ENCODE peak calls at places on chromosomes 7 and 10, in six cellular contexts. One of them, this sample, is unnamed.

GRCh38 chr7:120874016-120874415 is 16.1 kb upstream of the TSPAN12 start:
- DNase-seq in mesenteric fat pad: no peak
- DNase-seq in CD4-positive, alpha-beta memory T cell: no peak
- DNase-seq in GF-D8: no peak
- DNase-seq in H9: no peak
- DNase-seq in cardiac fibroblast: no peak
- DNase-seq in this sample: no peak

GRCh38 chr7:27159278-27160146 is 3.0 kb upstream of the HOXA7 start:
- DNase-seq in GF-D8: no peak
- DNase-seq in CD4-positive, alpha-beta memory T cell: no peak
- DNase-seq in H9: peak
- DNase-seq in mesenteric fat pad: peak
- DNase-seq in cardiac fibroblast: no peak
- DNase-seq in this sample: no peak

GRCh38 chr7:151139791-151140190 is 27.7 kb downstream of the GBX1 start:
- DNase-seq in cardiac fibroblast: no peak
- DNase-seq in CD4-positive, alpha-beta memory T cell: no peak
- DNase-seq in GF-D8: no peak
- DNase-seq in H9: no peak
- DNase-seq in mesenteric fat pad: no peak
- DNase-seq in this sample: no peak

GRCh38 chr7:64606385-64606784 is 43.5 kb upstream of the ZNF680 start:
- DNase-seq in GF-D8: no peak
- DNase-seq in cardiac fibroblast: no peak
- DNase-seq in CD4-positive, alpha-beta memory T cell: no peak
- DNase-seq in H9: no peak
- DNase-seq in mesenteric fat pad: no peak
- DNase-seq in this sample: no peak

GRCh38 chr7:130210181-130210935 is 2.7 kb downstream of the SSMEM1 start:
- DNase-seq in GF-D8: no peak
- DNase-seq in mesenteric fat pad: no peak
- DNase-seq in cardiac fibroblast: no peak
- DNase-seq in CD4-positive, alpha-beta memory T cell: no peak
- DNase-seq in H9: no peak
- DNase-seq in this sample: no peak

GRCh38 chr7:50806143-50806542 is 23.4 kb upstream of the GRB10 start:
- DNase-seq in cardiac fibroblast: no peak
- DNase-seq in CD4-positive, alpha-beta memory T cell: no peak
- DNase-seq in mesenteric fat pad: no peak
- DNase-seq in H9: no peak
- DNase-seq in GF-D8: no peak
- DNase-seq in this sample: no peak

GRCh38 chr10:32955299-32955772 is 2.7 kb downstream of the ITGB1 start:
- DNase-seq in H9: no peak
- DNase-seq in cardiac fibroblast: no peak
- DNase-seq in GF-D8: no peak
- DNase-seq in CD4-positive, alpha-beta memory T cell: no peak
- DNase-seq in mesenteric fat pad: no peak
- DNase-seq in this sample: no peak

GRCh38 chr10:22900841-22901601 is 26.8 kb upstream of the ARMC3 start:
- DNase-seq in H9: no peak
- DNase-seq in cardiac fibroblast: peak
- DNase-seq in CD4-positive, alpha-beta memory T cell: no peak
- DNase-seq in mesenteric fat pad: no peak
- DNase-seq in GF-D8: no peak
- DNase-seq in this sample: no peak

GRCh38 chr10:78319371-78319770 is 285.7 kb downstream of the RPS24 start:
- DNase-seq in CD4-positive, alpha-beta memory T cell: no peak
- DNase-seq in H9: no peak
- DNase-seq in mesenteric fat pad: no peak
- DNase-seq in cardiac fibroblast: no peak
- DNase-seq in GF-D8: no peak
- DNase-seq in this sample: no peak

GRCh38 chr7:140653319-140654108 is 12.9 kb upstream of the DENND2A start:
- DNase-seq in mesenteric fat pad: no peak
- DNase-seq in cardiac fibroblast: peak
- DNase-seq in H9: peak
- DNase-seq in GF-D8: no peak
- DNase-seq in CD4-positive, alpha-beta memory T cell: peak
- DNase-seq in this sample: peak

GRCh38 chr10:110392860-110393732 is 88.4 kb upstream of the SMNDC1 start:
- DNase-seq in CD4-positive, alpha-beta memory T cell: no peak
- DNase-seq in H9: no peak
- DNase-seq in GF-D8: no peak
- DNase-seq in mesenteric fat pad: no peak
- DNase-seq in cardiac fibroblast: peak
- DNase-seq in this sample: no peak

GRCh38 chr7:51243631-51244030 is 73.0 kb downstream of the COBL start:
- DNase-seq in GF-D8: no peak
- DNase-seq in H9: no peak
- DNase-seq in CD4-positive, alpha-beta memory T cell: no peak
- DNase-seq in cardiac fibroblast: no peak
- DNase-seq in mesenteric fat pad: peak
- DNase-seq in this sample: no peak

GRCh38 chr10:104120903-104121484 is 977 bp upstream of the SFR1 start:
- DNase-seq in GF-D8: no peak
- DNase-seq in cardiac fibroblast: peak
- DNase-seq in CD4-positive, alpha-beta memory T cell: peak
- DNase-seq in H9: peak
- DNase-seq in mesenteric fat pad: peak
- DNase-seq in this sample: peak

GRCh38 chr10:113945075-113945686 is 90.7 kb downstream of the NHLRC2 start:
- DNase-seq in GF-D8: no peak
- DNase-seq in cardiac fibroblast: peak
- DNase-seq in CD4-positive, alpha-beta memory T cell: no peak
- DNase-seq in mesenteric fat pad: no peak
- DNase-seq in H9: no peak
- DNase-seq in this sample: no peak

GRCh38 chr10:23610626-23611307 is 171.9 kb downstream of the OTUD1 start:
- DNase-seq in H9: no peak
- DNase-seq in mesenteric fat pad: no peak
- DNase-seq in cardiac fibroblast: no peak
- DNase-seq in CD4-positive, alpha-beta memory T cell: no peak
- DNase-seq in GF-D8: no peak
- DNase-seq in this sample: no peak

GRCh38 chr10:52232561-52233350 is 81.3 kb upstream of the DKK1 start:
- DNase-seq in H9: no peak
- DNase-seq in cardiac fibroblast: peak
- DNase-seq in CD4-positive, alpha-beta memory T cell: no peak
- DNase-seq in mesenteric fat pad: no peak
- DNase-seq in GF-D8: no peak
- DNase-seq in this sample: no peak

GRCh38 chr10:97230146-97230545 is 44.4 kb upstream of the SLIT1 start:
- DNase-seq in CD4-positive, alpha-beta memory T cell: no peak
- DNase-seq in mesenteric fat pad: no peak
- DNase-seq in H9: no peak
- DNase-seq in GF-D8: no peak
- DNase-seq in cardiac fibroblast: no peak
- DNase-seq in this sample: no peak

GRCh38 chr7:133706016-133706415 is 421.1 kb upstream of the LRGUK start:
- DNase-seq in mesenteric fat pad: no peak
- DNase-seq in H9: no peak
- DNase-seq in GF-D8: no peak
- DNase-seq in cardiac fibroblast: no peak
- DNase-seq in CD4-positive, alpha-beta memory T cell: no peak
- DNase-seq in this sample: no peak

GRCh38 chr7:91265693-91266066 is 1.4 kb downstream of the FZD1 start:
- DNase-seq in CD4-positive, alpha-beta memory T cell: no peak
- DNase-seq in mesenteric fat pad: no peak
- DNase-seq in cardiac fibroblast: peak
- DNase-seq in H9: peak
- DNase-seq in GF-D8: no peak
- DNase-seq in this sample: no peak

GRCh38 chr7:25037325-25037724 is 57.3 kb upstream of the OSBPL3 start:
- DNase-seq in H9: no peak
- DNase-seq in mesenteric fat pad: no peak
- DNase-seq in GF-D8: no peak
- DNase-seq in CD4-positive, alpha-beta memory T cell: peak
- DNase-seq in cardiac fibroblast: peak
- DNase-seq in this sample: no peak

GRCh38 chr7:22811746-22812280 is 10.8 kb downstream of the TOMM7 start:
- DNase-seq in mesenteric fat pad: no peak
- DNase-seq in GF-D8: no peak
- DNase-seq in H9: no peak
- DNase-seq in CD4-positive, alpha-beta memory T cell: no peak
- DNase-seq in cardiac fibroblast: no peak
- DNase-seq in this sample: no peak

GRCh38 chr10:18880530-18880929 is 168.1 kb upstream of the MALRD1 start:
- DNase-seq in H9: peak
- DNase-seq in GF-D8: no peak
- DNase-seq in CD4-positive, alpha-beta memory T cell: no peak
- DNase-seq in mesenteric fat pad: no peak
- DNase-seq in cardiac fibroblast: no peak
- DNase-seq in this sample: no peak

GRCh38 chr7:114413741-114414140 is 874 bp upstream of the FOXP2 start:
- DNase-seq in H9: no peak
- DNase-seq in cardiac fibroblast: no peak
- DNase-seq in GF-D8: no peak
- DNase-seq in mesenteric fat pad: no peak
- DNase-seq in CD4-positive, alpha-beta memory T cell: no peak
- DNase-seq in this sample: no peak

GRCh38 chr10:86518781-86519180 is 2.8 kb downstream of the WAPL start:
- DNase-seq in mesenteric fat pad: no peak
- DNase-seq in H9: no peak
- DNase-seq in CD4-positive, alpha-beta memory T cell: no peak
- DNase-seq in cardiac fibroblast: no peak
- DNase-seq in GF-D8: no peak
- DNase-seq in this sample: no peak

GRCh38 chr10:35331894-35332640 is 4.2 kb upstream of the CCNY start:
- DNase-seq in cardiac fibroblast: peak
- DNase-seq in H9: no peak
- DNase-seq in GF-D8: no peak
- DNase-seq in CD4-positive, alpha-beta memory T cell: no peak
- DNase-seq in mesenteric fat pad: no peak
- DNase-seq in this sample: no peak

GRCh38 chr10:63977329-63977923 is 456.2 kb downstream of the REEP3 start:
- DNase-seq in H9: peak
- DNase-seq in cardiac fibroblast: peak
- DNase-seq in CD4-positive, alpha-beta memory T cell: no peak
- DNase-seq in mesenteric fat pad: no peak
- DNase-seq in GF-D8: no peak
- DNase-seq in this sample: peak

GRCh38 chr7:50607524-50608125 is 42.4 kb upstream of the DDC start:
- DNase-seq in GF-D8: no peak
- DNase-seq in CD4-positive, alpha-beta memory T cell: no peak
- DNase-seq in H9: no peak
- DNase-seq in mesenteric fat pad: no peak
- DNase-seq in cardiac fibroblast: no peak
- DNase-seq in this sample: no peak

GRCh38 chr10:23864631-23865147 is 344.2 kb upstream of the KIAA1217 start:
- DNase-seq in CD4-positive, alpha-beta memory T cell: no peak
- DNase-seq in GF-D8: no peak
- DNase-seq in cardiac fibroblast: no peak
- DNase-seq in H9: no peak
- DNase-seq in mesenteric fat pad: no peak
- DNase-seq in this sample: no peak

GRCh38 chr7:112646787-112647186 is 143.4 kb downstream of the TMEM168 start:
- DNase-seq in CD4-positive, alpha-beta memory T cell: no peak
- DNase-seq in GF-D8: no peak
- DNase-seq in mesenteric fat pad: no peak
- DNase-seq in cardiac fibroblast: no peak
- DNase-seq in H9: peak
- DNase-seq in this sample: peak

This sample was measured in NCI-H1694.